ENCODE peak calls at places on chromosomes 5 and 9, in six cellular contexts. I is small intestine, Q is OCI-LY7, V is IMR-90, H is lung, R is ascending aorta. K is an unnamed sample.

GRCh38 chr5:37896159-37896558 is 56.3 kb upstream of the GDNF start:
- DNase-seq in I (no peak), Q (no peak), V (no peak), H (no peak), R (no peak), K (no peak)

GRCh38 chr5:9766581-9766980 is 136.4 kb upstream of the TAS2R1 start:
- DNase-seq in I (no peak), Q (no peak), V (peak), H (no peak), R (no peak), K (no peak)

GRCh38 chr9:17926246-17926645 is 347.4 kb downstream of the SH3GL2 start:
- DNase-seq in I (no peak), Q (no peak), V (no peak), H (no peak), R (no peak), K (no peak)

GRCh38 chr5:148425808-148426207 is 42.0 kb downstream of the FBXO38 start:
- DNase-seq in I (no peak), Q (no peak), V (no peak), H (no peak), R (no peak), K (no peak)

GRCh38 chr5:80291776-80292175 is 28.0 kb upstream of the SPZ1 start:
- DNase-seq in I (no peak), Q (no peak), V (no peak), H (no peak), R (no peak), K (no peak)

GRCh38 chr9:84387821-84388220 is 47.3 kb upstream of the SLC28A3 start:
- DNase-seq in I (no peak), Q (no peak), V (no peak), H (no peak), R (no peak), K (no peak)

GRCh38 chr5:88203977-88204735 is 64.5 kb downstream of the TMEM161B start:
- DNase-seq in I (peak), Q (no peak), V (peak), H (no peak), R (no peak), K (no peak)

GRCh38 chr5:92513067-92513466 is 1068.0 kb downstream of the NR2F1-AS1 start:
- DNase-seq in I (no peak), Q (no peak), V (peak), H (no peak), R (no peak), K (no peak)

GRCh38 chr9:130013326-130013725 is 29.7 kb downstream of the FNBP1 start:
- DNase-seq in I (no peak), Q (no peak), V (no peak), H (no peak), R (no peak), K (no peak)

GRCh38 chr5:141532726-141533125 is 43.8 kb downstream of the PCDHGC5 start:
- DNase-seq in I (no peak), Q (no peak), V (no peak), H (no peak), R (no peak), K (no peak)

GRCh38 chr9:72060513-72060912 is at the start of gene C9orf57:
- DNase-seq in I (no peak), Q (no peak), V (no peak), H (no peak), R (no peak), K (no peak)

GRCh38 chr9:37618817-37619216 is 26.4 kb upstream of the TOMM5 start:
- DNase-seq in I (no peak), Q (no peak), V (peak), H (no peak), R (no peak), K (no peak)

GRCh38 chr9:31799953-31800609 is 584.4 kb upstream of the ACO1 start:
- DNase-seq in I (peak), Q (peak), V (no peak), H (no peak), R (no peak), K (no peak)

GRCh38 chr9:89604463-89605180 is at the start of gene GADD45G:
- DNase-seq in I (peak), Q (no peak), V (peak), H (peak), R (peak), K (peak)

GRCh38 chr9:101462558-101462957 is 27.0 kb upstream of the ALDOB start:
- DNase-seq in I (no peak), Q (no peak), V (peak), H (no peak), R (no peak), K (no peak)

GRCh38 chr5:92599217-92599810 is 981.7 kb downstream of the NR2F1-AS1 start:
- DNase-seq in I (no peak), Q (no peak), V (no peak), H (no peak), R (no peak), K (no peak)

GRCh38 chr9:13213337-13213736 is 66.2 kb downstream of the MPDZ start:
- DNase-seq in I (no peak), Q (no peak), V (peak), H (no peak), R (no peak), K (no peak)

GRCh38 chr5:71925608-71926091 is 181.6 kb upstream of the MAP1B start:
- DNase-seq in I (no peak), Q (no peak), V (no peak), H (no peak), R (peak), K (no peak)

GRCh38 chr5:33105521-33105941 is 335.2 kb upstream of the TARS1 start:
- DNase-seq in I (no peak), Q (no peak), V (peak), H (no peak), R (no peak), K (no peak)

GRCh38 chr9:97529363-97530076 is 28.1 kb downstream of the TMOD1 start:
- DNase-seq in I (no peak), Q (no peak), V (peak), H (peak), R (peak), K (no peak)

GRCh38 chr5:177607452-177608192 is 7.7 kb downstream of the B4GALT7 start:
- DNase-seq in I (peak), Q (peak), V (peak), H (peak), R (peak), K (no peak)

GRCh38 chr5:118042076-118042475 is 946.3 kb downstream of the DTWD2 start:
- DNase-seq in I (no peak), Q (no peak), V (no peak), H (no peak), R (no peak), K (no peak)

GRCh38 chr9:120436937-120437592 is 142.9 kb downstream of the CDK5RAP2 start:
- DNase-seq in I (no peak), Q (no peak), V (no peak), H (peak), R (peak), K (no peak)

GRCh38 chr5:124954784-124955183 is 208.3 kb upstream of the ZNF608 start:
- DNase-seq in I (no peak), Q (no peak), V (no peak), H (no peak), R (no peak), K (no peak)

GRCh38 chr5:61790678-61791077 is 458.6 kb downstream of the ZSWIM6 start:
- DNase-seq in I (peak), Q (no peak), V (no peak), H (no peak), R (no peak), K (no peak)

GRCh38 chr9:121138561-121138960 is 63.1 kb downstream of the RAB14 start:
- DNase-seq in I (no peak), Q (no peak), V (no peak), H (no peak), R (no peak), K (no peak)

GRCh38 chr9:32589083-32589713 is 16.2 kb upstream of the NDUFB6 start:
- DNase-seq in I (peak), Q (peak), V (peak), H (no peak), R (no peak), K (no peak)

GRCh38 chr5:135448796-135449507 is 1.8 kb upstream of the DCANP1 start:
- DNase-seq in I (no peak), Q (no peak), V (peak), H (no peak), R (peak), K (no peak)

GRCh38 chr5:132478498-132478855 is 12.1 kb downstream of the IRF1 start:
- DNase-seq in I (peak), Q (no peak), V (no peak), H (no peak), R (no peak), K (no peak)

DNA sequence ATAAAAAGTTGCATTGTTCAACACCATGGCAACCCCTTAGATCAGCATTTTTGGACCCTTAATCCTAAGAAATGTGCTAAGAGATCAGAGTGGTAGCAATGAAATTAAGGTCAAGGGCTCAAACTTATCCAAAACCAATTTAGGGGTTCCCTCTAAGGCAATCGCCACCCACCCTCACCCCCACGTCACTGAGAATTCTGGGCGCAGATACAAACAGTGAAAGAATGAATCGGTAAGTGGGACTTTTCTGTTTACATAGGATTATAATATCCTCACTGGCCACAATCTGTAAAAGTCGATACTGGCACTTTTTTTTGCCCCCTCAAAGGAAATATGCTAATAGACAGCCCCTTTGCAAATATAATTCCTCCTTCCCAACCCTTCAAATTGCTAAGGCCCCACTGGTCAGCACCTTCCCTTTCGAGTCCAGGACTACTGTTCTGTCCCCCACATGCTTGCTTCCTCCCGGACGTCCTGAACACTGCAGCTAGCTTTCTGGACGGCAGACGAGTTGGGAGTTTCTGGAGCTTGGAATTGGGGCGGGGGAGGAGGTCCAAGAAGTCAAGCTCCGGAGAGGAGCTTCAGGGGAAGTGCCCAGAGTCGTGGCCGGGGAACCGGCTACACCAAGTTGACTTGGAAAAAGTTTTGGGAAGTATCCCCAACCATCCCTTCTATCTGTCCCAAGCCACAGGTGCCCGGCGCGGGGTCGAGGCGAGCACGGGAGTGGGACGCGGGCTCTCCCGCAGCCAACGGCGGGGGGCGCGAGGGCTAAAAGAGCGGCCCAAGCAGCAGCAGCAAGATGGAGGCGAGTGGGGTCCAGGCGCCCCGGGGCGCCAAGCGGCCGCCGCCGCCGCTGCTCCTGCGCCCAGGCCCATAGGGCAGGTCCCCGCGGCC is 2.1 kb downstream of the GAS1 start:
- DNase-seq in I (peak), Q (no peak), V (peak), H (peak), R (no peak), K (no peak)
- H3K27ac ChIP-seq in I (peak), Q (no peak), V (peak), H (peak), R (peak), K (peak)

GRCh38 chr9:27527702-27528277 is 1.8 kb downstream of the MOB3B start:
- DNase-seq in I (no peak), Q (no peak), V (no peak), H (no peak), R (peak), K (no peak)
- H3K27ac ChIP-seq in I (peak), Q (no peak), V (no peak), H (peak), R (peak), K (peak)

GRCh38 chr9:4837768-4838546 is 45.2 kb downstream of the RCL1 start:
- DNase-seq in I (no peak), Q (no peak), V (peak), H (no peak), R (peak), K (no peak)
- H3K27ac ChIP-seq in I (peak), Q (no peak), V (peak), H (peak), R (peak), K (no peak)

GRCh38 chr5:137858954-137859353 is 8.7 kb upstream of the MYOT start:
- DNase-seq in I (no peak), Q (no peak), V (no peak), H (no peak), R (no peak), K (no peak)
- H3K27ac ChIP-seq in I (no peak), Q (no peak), V (no peak), H (no peak), R (peak), K (no peak)

DNA sequence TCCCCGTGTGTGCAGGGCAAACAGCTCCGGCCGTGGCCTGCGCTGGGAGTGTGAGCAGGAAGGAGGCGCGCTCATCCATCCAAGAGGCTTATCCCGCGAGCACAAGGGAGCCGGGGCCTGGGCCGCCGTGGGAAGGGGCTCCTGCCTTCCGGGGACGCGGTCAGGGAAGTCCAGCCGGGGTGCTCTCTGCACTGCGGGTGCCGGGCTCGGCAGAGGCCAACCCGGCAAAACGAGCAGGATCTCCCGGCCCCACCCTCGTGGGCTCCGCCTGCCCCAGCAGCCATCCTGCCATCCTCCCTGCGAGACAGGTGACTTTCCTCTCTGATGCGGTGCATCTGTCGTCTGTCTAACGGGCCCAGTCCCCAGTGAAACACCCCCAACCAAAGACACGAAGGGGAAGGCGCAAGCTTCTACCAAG is 244.2 kb downstream of the AUH start:
- DNase-seq in I (no peak), Q (no peak), V (no peak), H (no peak), R (no peak), K (no peak)
- H3K27ac ChIP-seq in I (peak), Q (no peak), V (peak), H (peak), R (peak), K (peak)

K was measured in vagina.